ENCODE peak calls at places on chromosomes 3 and 15, in ten cellular contexts. H is sciatic nerve, Q is fibroblast of mammary gland, F is NCI-H526, M is LoVo, E is hepatocyte, A is NCI-H2171 treated with DMSO at 0.1 percent for 48 hours, W is NCI-H82, O is left cardiac atrium, J is cardiac muscle cell. N is an unnamed sample.

GRCh38 chr3:188187055-188187454 is 33.1 kb downstream of the LPP start:
- DNase-seq in W (no peak), Q (peak; percentile 48), A (no peak), J (no peak), O (no peak), M (peak; percentile 22), H (no peak), E (no peak), F (no peak), N (no peak)

GRCh38 chr15:57534279-57534678 is 57.4 kb upstream of the MYZAP start:
- DNase-seq in M (no peak), H (no peak), Q (peak; percentile 25), W (peak; percentile 74), A (peak; percentile 51), F (no peak), E (no peak), O (peak; percentile 45), J (no peak), N (no peak)

GRCh38 chr3:153970735-153971347 is 150.3 kb upstream of the ARHGEF26 start:
- DNase-seq in O (no peak), J (no peak), A (peak; percentile 3), M (no peak), W (peak; percentile 84), H (no peak), E (no peak), Q (peak; percentile 52), F (no peak), N (no peak)

GRCh38 chr3:184377882-184378445 is at the start of gene THPO:
- DNase-seq in J (peak; percentile 53), A (no peak), Q (no peak), E (peak; percentile 65), H (no peak), M (no peak), O (no peak), W (peak; percentile 81), F (no peak), N (no peak)

GRCh38 chr3:56076746-56077145 is 391.5 kb downstream of the ERC2 start:
- DNase-seq in Q (no peak), M (no peak), E (no peak), J (no peak), H (no peak), F (no peak), W (peak; percentile 8), O (no peak), A (no peak), N (no peak)

GRCh38 chr3:46655271-46655670 is 38.2 kb downstream of the ALS2CL start:
- DNase-seq in Q (peak; percentile 38), F (no peak), J (no peak), M (no peak), O (no peak), A (no peak), W (no peak), E (no peak), H (no peak), N (no peak)

GRCh38 chr3:161051856-161052255 is 53.3 kb downstream of the B3GALNT1 start:
- DNase-seq in Q (peak; percentile 12), A (no peak), H (no peak), E (no peak), M (no peak), W (no peak), J (no peak), F (no peak), O (no peak), N (no peak)

GRCh38 chr3:143302638-143303171 is 183.1 kb downstream of the CHST2 start:
- DNase-seq in J (no peak), Q (peak; percentile 96), W (no peak), O (peak; percentile 72), A (peak; percentile 6), M (peak; percentile 20), H (no peak), E (peak; percentile 29), F (no peak), N (peak; percentile 68)

GRCh38 chr15:78220713-78221112 is 13.7 kb downstream of the ACSBG1 start:
- DNase-seq in H (no peak), O (no peak), A (peak; percentile 96), J (no peak), Q (no peak), M (no peak), F (peak; percentile 90), W (no peak), E (no peak), N (no peak)

GRCh38 chr15:68843425-68844311 is 23.0 kb upstream of the ANP32A start:
- DNase-seq in M (no peak), W (peak; percentile 78), H (no peak), O (no peak), A (peak; percentile 75), Q (peak; percentile 3), F (peak; percentile 24), J (peak; percentile 69), E (peak; percentile 23), N (no peak)

GRCh38 chr3:118144919-118145318 is 889.7 kb downstream of the IGSF11 start:
- DNase-seq in E (no peak), F (peak; percentile 8), A (no peak), W (peak; percentile 99), Q (no peak), O (no peak), M (no peak), J (no peak), H (no peak), N (no peak)

GRCh38 chr3:31680072-31680870 is 147.5 kb downstream of the STT3B start:
- DNase-seq in O (no peak), J (peak; percentile 80), E (peak; percentile 34), W (no peak), A (no peak), F (no peak), H (no peak), M (no peak), Q (no peak), N (no peak)

GRCh38 chr3:18891641-18892040 is 256.7 kb upstream of the KCNH8 start:
- DNase-seq in F (no peak), M (no peak), E (no peak), O (no peak), W (no peak), H (no peak), J (no peak), Q (no peak), A (no peak), N (no peak)

GRCh38 chr3:132464066-132464465 is 46.8 kb downstream of the DNAJC13 start:
- DNase-seq in M (no peak), W (peak; percentile 64), Q (peak; percentile 50), A (no peak), J (no peak), O (no peak), H (no peak), F (no peak), E (no peak), N (no peak)

GRCh38 chr3:62073038-62073437 is 300.3 kb downstream of the FEZF2 start:
- DNase-seq in J (no peak), A (no peak), E (no peak), W (no peak), F (no peak), M (no peak), H (no peak), O (no peak), Q (no peak), N (no peak)

GRCh38 chr3:48684480-48685143 is 1.1 kb downstream of the NCKIPSD start:
- DNase-seq in F (no peak), J (no peak), A (no peak), W (peak; percentile 29), Q (peak; percentile 39), M (no peak), E (no peak), H (no peak), O (peak; percentile 76), N (peak; percentile 76)

GRCh38 chr3:31066999-31067398 is 172.5 kb upstream of the GADL1 start:
- DNase-seq in A (no peak), M (no peak), O (no peak), Q (peak; percentile 99), H (no peak), W (no peak), E (peak; percentile 76), F (peak; percentile 82), J (no peak), N (no peak)

GRCh38 chr15:99265541-99266070 is 14.3 kb downstream of the LRRC28 start:
- DNase-seq in Q (no peak), A (peak; percentile 42), E (no peak), F (no peak), O (no peak), J (no peak), H (no peak), M (no peak), W (no peak), N (no peak)

GRCh38 chr3:193791041-193792032 is 198.3 kb downstream of the OPA1 start:
- DNase-seq in W (no peak), Q (no peak), A (no peak), H (no peak), F (no peak), M (no peak), J (peak; percentile 22), O (no peak), E (peak; percentile 46), N (no peak)